ENCODE peak calls at places on chromosomes 13 and 19, in six cellular contexts. Z is fibroblast of lung, I is A673, R is GM23338, N is HCT116, A is PC-3. U is an unnamed sample.

GRCh38 chr13:93411281-93411680 is 184.7 kb downstream of the GPC6 start:
- DNase-seq in Z (peak; percentile 74), I (no peak), R (no peak), N (no peak), A (no peak), U (no peak)

GRCh38 chr19:42596391-42597071 is 1.8 kb upstream of the CEACAM8 start:
- DNase-seq in Z (no peak), I (peak; percentile 19), R (peak; percentile 60), N (no peak), A (peak; percentile 24), U (no peak)

GRCh38 chr19:45901432-45901903 is 945 bp downstream of the MYPOP start:
- DNase-seq in Z (peak; percentile 50), I (peak; percentile 65), R (peak; percentile 35), N (no peak), A (no peak), U (peak; percentile 17)

GRCh38 chr13:50187352-50188029 is 172.2 kb downstream of the KCNRG start:
- DNase-seq in Z (no peak), I (no peak), R (no peak), N (no peak), A (no peak), U (no peak)

GRCh38 chr13:40194204-40194806 is 472.1 kb downstream of the FOXO1 start:
- DNase-seq in Z (peak; percentile 20), I (no peak), R (no peak), N (no peak), A (no peak), U (no peak)

GRCh38 chr19:4488496-4488895 is 16.4 kb downstream of the HDGFL2 start:
- DNase-seq in Z (no peak), I (no peak), R (no peak), N (no peak), A (no peak), U (no peak)

GRCh38 chr19:38388310-38389100 is at the start of gene SPRED3:
- DNase-seq in Z (peak; percentile 79), I (no peak), R (peak; percentile 85), N (no peak), A (peak; percentile 35), U (no peak)

GRCh38 chr19:13089139-13089856 is 13.4 kb downstream of the LYL1 start:
- DNase-seq in Z (no peak), I (peak; percentile 50), R (peak; percentile 89), N (no peak), A (peak; percentile 43), U (no peak)

GRCh38 chr19:15115080-15115479 is 7.9 kb downstream of the SYDE1 start:
- DNase-seq in Z (peak; percentile 47), I (no peak), R (no peak), N (no peak), A (no peak), U (no peak)

GRCh38 chr13:46113596-46113995 is 8.8 kb upstream of the CPB2 start:
- DNase-seq in Z (peak; percentile 60), I (peak; percentile 74), R (no peak), N (no peak), A (peak; percentile 33), U (peak; percentile 17)

GRCh38 chr13:35720690-35721554 is 244.4 kb upstream of the MAB21L1 start:
- DNase-seq in Z (peak; percentile 39), I (peak; percentile 74), R (peak; percentile 84), N (peak; percentile 13), A (peak; percentile 70), U (peak; percentile 9)

GRCh38 chr19:1745589-1746031 is 7.7 kb upstream of the ONECUT3 start:
- DNase-seq in Z (no peak), I (peak; percentile 49), R (peak; percentile 84), N (peak; percentile 59), A (peak; percentile 46), U (no peak)

GRCh38 chr19:1744822-1745563 is 8.3 kb upstream of the ONECUT3 start:
- DNase-seq in Z (no peak), I (no peak), R (no peak), N (no peak), A (no peak), U (no peak)

GRCh38 chr19:1746401-1747284 is 6.7 kb upstream of the ONECUT3 start:
- DNase-seq in Z (peak; percentile 26), I (peak; percentile 60), R (no peak), N (peak; percentile 48), A (peak; percentile 68), U (peak; percentile 79)

GRCh38 chr19:1742989-1743696 is 10.2 kb upstream of the ONECUT3 start:
- DNase-seq in Z (no peak), I (no peak), R (no peak), N (no peak), A (no peak), U (no peak)

DNA sequence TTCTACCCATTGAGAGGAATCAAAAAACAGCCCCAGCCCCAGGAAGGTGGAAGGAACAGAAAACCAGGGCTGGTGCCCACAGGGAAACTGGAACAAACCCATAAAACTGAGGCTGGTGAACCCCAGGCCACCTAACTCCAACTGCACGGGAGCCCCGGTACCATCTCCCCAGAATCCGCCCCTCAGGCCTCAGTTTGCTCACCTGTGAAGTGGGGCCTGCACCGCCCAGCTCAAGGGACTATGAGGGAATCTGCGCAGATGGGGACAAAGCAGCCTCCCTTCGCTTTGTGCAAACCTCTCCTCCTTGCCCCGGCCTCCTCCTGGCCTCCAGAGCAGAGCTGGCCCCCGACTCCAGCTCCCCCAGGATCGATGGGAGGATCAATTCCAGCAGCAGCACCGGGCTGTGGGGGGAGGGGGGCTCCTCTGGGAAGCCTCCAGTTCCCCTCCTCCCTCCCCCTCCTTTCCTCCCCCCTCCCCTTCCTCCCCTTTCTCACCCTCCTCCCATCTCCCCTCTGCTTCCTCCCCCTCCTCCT is 9.1 kb upstream of the ONECUT3 start:
- DNase-seq in Z (no peak), I (no peak), R (no peak), N (no peak), A (no peak), U (no peak)
- H3K27me3 ChIP-seq in Z (peaks cover 11% of the 10 kb centered on the region), I (peaks cover 44% of the 10 kb centered on the region), R (peaks cover 60% of the 10 kb centered on the region), N (no peaks in the 10 kb centered on the region), A (no peaks in the 10 kb centered on the region), U (peaks cover 4% of the 10 kb centered on the region)

GRCh38 chr19:39970674-39971379 is at the start of gene PSMC4:
- DNase-seq in Z (peak; percentile 99), I (peak; percentile 99), R (peak; percentile 99), N (peak; percentile 98), A (peak; percentile 97), U (peak; percentile 99)
- TF ChIP-seq CTCF in Z (peak; percentile 56), I (peak; percentile 96), R (peak; percentile 41), N (peak; percentile 54), A (peak; percentile 66), U (peak; percentile 87)

GRCh38 chr19:49441210-49441959 is at the start of gene SLC17A7:
- DNase-seq in Z (no peak), I (peak; percentile 71), R (peak; percentile 90), N (no peak), A (peak; percentile 40), U (no peak)

GRCh38 chr19:49441960-49442350 is 628 bp upstream of the SLC17A7 start:
- DNase-seq in Z (no peak), I (no peak), R (no peak), N (no peak), A (no peak), U (no peak)

GRCh38 chr19:49442793-49443365 is 1.6 kb upstream of the SLC17A7 start:
- DNase-seq in Z (peak; percentile 78), I (peak; percentile 96), R (peak; percentile 100), N (peak; percentile 82), A (peak; percentile 92), U (peak; percentile 86)

GRCh38 chr19:49442354-49442753 is 1.0 kb upstream of the SLC17A7 start:
- DNase-seq in Z (no peak), I (peak; percentile 81), R (peak; percentile 86), N (no peak), A (peak; percentile 20), U (no peak)

DNA sequence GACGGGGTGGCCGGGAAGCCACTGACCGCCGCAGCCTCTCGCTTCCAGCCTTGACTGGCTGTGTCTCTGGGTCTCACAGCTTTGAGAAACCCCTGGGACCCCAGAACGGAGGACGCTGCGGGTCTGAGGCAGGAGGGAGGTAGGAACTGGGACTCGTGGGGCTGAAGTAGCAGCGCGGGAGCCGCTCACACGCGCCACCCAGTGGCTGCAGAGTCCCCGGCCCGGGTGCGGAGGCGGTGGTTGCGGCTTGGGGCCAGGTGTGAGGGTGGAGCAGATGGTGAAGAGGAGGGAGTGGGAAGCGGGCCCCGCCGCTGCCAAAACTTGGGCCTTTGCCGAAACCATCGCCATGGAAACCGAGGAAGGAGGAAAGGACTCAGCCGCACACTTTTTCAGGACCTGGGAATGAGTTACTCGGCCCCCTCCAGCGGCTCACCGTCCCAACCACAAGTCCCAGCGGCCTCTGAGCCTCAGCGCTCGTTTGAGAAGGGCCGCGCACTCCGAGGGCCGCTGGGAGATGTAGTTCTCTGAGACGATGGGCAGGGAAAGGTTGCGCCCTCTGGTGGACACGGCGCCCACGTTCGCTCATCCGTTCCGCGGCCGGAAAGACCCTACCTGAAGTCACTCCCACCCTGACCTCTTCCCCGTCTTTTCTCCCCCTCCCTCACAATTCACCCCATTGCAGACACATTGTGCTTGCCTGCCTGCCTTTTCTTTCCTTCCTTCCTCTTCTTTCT is 2.2 kb upstream of the SLC17A7 start:
- DNase-seq in Z (peak; percentile 92), I (peak; percentile 98), R (peak; percentile 98), N (peak; percentile 87), A (peak; percentile 98), U (peak; percentile 89)
- TF ChIP-seq EZH2 in Z (no peak), I (no peak), R (no peak), N (no peak), A (no peak), U (no peak)

GRCh38 chr19:39499082-39499642 is 415 bp downstream of the DLL3 start:
- DNase-seq in Z (peak; percentile 16), I (peak; percentile 47), R (peak; percentile 65), N (no peak), A (no peak), U (peak; percentile 17)

GRCh38 chr19:39499932-39500331 is 1.2 kb downstream of the DLL3 start:
- DNase-seq in Z (no peak), I (no peak), R (no peak), N (no peak), A (no peak), U (no peak)

GRCh38 chr19:39500543-39500942 is 1.8 kb downstream of the DLL3 start:
- DNase-seq in Z (no peak), I (no peak), R (no peak), N (no peak), A (no peak), U (no peak)

GRCh38 chr19:39502640-39503417 is 4.1 kb downstream of the DLL3 start:
- DNase-seq in Z (peak; percentile 69), I (peak; percentile 91), R (peak; percentile 94), N (peak; percentile 66), A (no peak), U (peak; percentile 53)

DNA sequence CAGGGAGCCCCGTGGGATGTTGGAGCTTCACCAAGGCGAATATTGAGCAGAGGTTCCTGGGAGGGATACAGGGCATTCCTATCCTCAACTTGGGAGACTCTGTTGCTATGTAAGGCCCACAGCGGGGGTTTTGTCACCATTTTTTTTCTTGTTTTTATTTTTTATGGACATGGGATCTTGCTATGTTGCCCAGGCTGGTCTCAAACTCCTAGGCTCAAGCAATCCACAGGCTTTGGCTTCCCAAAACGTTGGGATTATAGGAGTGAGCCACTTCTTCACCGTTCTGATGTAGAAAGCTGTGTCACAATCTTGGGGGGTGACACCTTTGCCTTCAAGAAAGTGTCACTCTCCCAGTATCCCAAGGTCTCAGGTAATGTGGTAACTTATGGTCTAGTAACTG is 2.6 kb downstream of the DLL3 start:
- DNase-seq in Z (no peak), I (no peak), R (no peak), N (no peak), A (no peak), U (no peak)
- H3K27me3 ChIP-seq in Z (peaks cover 30% of the 10 kb centered on the region), I (peaks cover 20% of the 10 kb centered on the region), R (peaks cover 94% of the 10 kb centered on the region), N (no peaks in the 10 kb centered on the region), A (no peaks in the 10 kb centered on the region), U (peaks cover 16% of the 10 kb centered on the region)